ENCODE peak calls at places on chromosome 4, in four cellular contexts. G is CD4-positive, alpha-beta memory T cell; P is pancreas; V is cardiac muscle cell. I is an unnamed sample.

GRCh38 chr4:159516556-159516955 is 413.7 kb downstream of the RAPGEF2 start:
- DNase-seq in V (no peak), G (no peak), P (no peak), I (no peak)

GRCh38 chr4:123398803-123399637 is 2.4 kb downstream of the SPRY1 start:
- DNase-seq in G (peak; percentile 53), V (peak; percentile 71), P (peak; percentile 79), I (peak; percentile 69)

GRCh38 chr4:17681921-17682566 is 67.6 kb downstream of the MED28 start:
- DNase-seq in G (no peak), P (no peak), V (no peak), I (no peak)

GRCh38 chr4:53040459-53040815 is 178.3 kb downstream of the RASL11B start:
- DNase-seq in V (no peak), G (no peak), P (no peak), I (no peak)

GRCh38 chr4:84366932-84367331 is 132.2 kb downstream of the NKX6-1 start:
- DNase-seq in V (no peak), G (no peak), P (no peak), I (no peak)

GRCh38 chr4:188032170-188032569 is 36.6 kb downstream of the ZFP42 start:
- DNase-seq in G (no peak), V (no peak), P (no peak), I (no peak)

GRCh38 chr4:143389543-143390195 is 53.0 kb downstream of the GAB1 start:
- DNase-seq in V (no peak), P (no peak), G (no peak), I (no peak)

GRCh38 chr4:78684196-78685079 is 91.7 kb upstream of the BMP2K start:
- DNase-seq in V (no peak), P (no peak), G (no peak), I (no peak)

DNA sequence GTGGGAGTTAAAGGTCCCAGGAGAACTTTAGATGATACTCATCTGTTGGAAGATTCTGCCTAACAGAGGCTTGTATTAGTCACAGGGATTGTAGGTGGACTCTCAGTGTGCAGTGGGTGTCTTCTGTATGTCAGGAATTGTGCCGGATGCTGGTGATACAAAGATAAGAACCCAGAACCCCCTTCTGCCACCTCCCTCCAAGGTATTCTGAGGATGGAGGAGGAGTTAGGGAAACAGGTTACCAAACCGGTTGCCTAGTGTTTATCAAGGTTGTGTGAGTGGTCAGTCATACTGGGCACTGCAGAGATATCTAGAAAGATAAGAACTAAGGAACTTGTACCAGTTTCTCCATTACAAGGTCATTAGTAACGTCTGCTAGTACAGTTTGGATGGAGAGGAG is 61.6 kb downstream of the PTTG2 start:
- DNase-seq in G (no peak), P (no peak), V (no peak), I (no peak)
- H3K4me1 ChIP-seq in G (no peaks in the 10 kb centered on the region), P (peaks cover 9% of the 10 kb centered on the region), V (peaks cover 30% of the 10 kb centered on the region), I (no peaks in the 10 kb centered on the region)

GRCh38 chr4:1783011-1783410 is 10.1 kb upstream of the FGFR3 start:
- DNase-seq in G (no peak), P (no peak), V (no peak), I (no peak)

GRCh38 chr4:1784789-1785591 is 8.1 kb upstream of the FGFR3 start:
- DNase-seq in P (no peak), G (no peak), V (peak; percentile 88), I (no peak)

GRCh38 chr4:1785592-1785991 is 7.5 kb upstream of the FGFR3 start:
- DNase-seq in G (no peak), V (no peak), P (no peak), I (no peak)

GRCh38 chr4:1784395-1784788 is 8.7 kb upstream of the FGFR3 start:
- DNase-seq in G (no peak), P (no peak), V (no peak), I (no peak)

GRCh38 chr4:1783970-1784369 is 9.1 kb upstream of the FGFR3 start:
- DNase-seq in P (no peak), V (no peak), G (no peak), I (no peak)
- H3K4me1 ChIP-seq in P (no peaks in the 10 kb centered on the region), V (peaks cover 39% of the 10 kb centered on the region), G (no peaks in the 10 kb centered on the region), I (no peaks in the 10 kb centered on the region)

DNA sequence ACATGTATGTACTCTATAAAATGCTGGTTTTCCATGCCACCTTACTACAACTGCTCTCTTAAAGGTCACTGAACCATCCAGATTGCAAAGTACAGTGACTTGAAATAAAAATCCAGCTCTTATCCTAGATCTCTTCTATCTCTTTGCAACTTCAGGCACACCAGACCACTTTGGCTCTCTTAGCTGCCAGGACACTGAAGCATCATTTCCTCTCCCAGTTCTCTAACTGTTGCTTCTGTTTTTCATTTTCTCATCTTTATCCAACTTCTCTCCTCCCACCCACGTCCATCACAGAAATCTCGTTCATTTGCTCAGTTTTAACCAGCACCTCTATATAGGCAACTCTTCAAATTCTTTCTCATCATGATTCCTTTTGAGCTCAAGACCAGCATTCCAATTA is 74.3 kb downstream of the METTL14 start:
- DNase-seq in G (no peak), V (no peak), P (no peak), I (no peak)
- H3K4me1 ChIP-seq in G (no peaks in the 10 kb centered on the region), V (no peaks in the 10 kb centered on the region), P (peaks cover 32% of the 10 kb centered on the region), I (peaks cover 5% of the 10 kb centered on the region)

GRCh38 chr4:105133976-105134375 is 12.7 kb upstream of the TET2 start:
- DNase-seq in G (no peak), P (no peak), V (no peak), I (no peak)
- H3K4me1 ChIP-seq in G (no peaks in the 10 kb centered on the region), P (no peaks in the 10 kb centered on the region), V (peaks cover 8% of the 10 kb centered on the region), I (no peaks in the 10 kb centered on the region)

GRCh38 chr4:1868293-1868692 is 2.9 kb upstream of the NSD2 start:
- DNase-seq in G (no peak), P (peak; percentile 3), V (no peak), I (peak; percentile 72)
- H3K4me1 ChIP-seq in G (peaks cover 21% of the 10 kb centered on the region), P (peaks cover 30% of the 10 kb centered on the region), V (peaks cover 21% of the 10 kb centered on the region), I (peaks cover 12% of the 10 kb centered on the region)

GRCh38 chr4:98645527-98645926 is 12.9 kb downstream of the TSPAN5 start:
- DNase-seq in P (no peak), G (no peak), V (no peak), I (no peak)
- H3K4me1 ChIP-seq in P (peaks cover 7% of the 10 kb centered on the region), G (peaks cover 52% of the 10 kb centered on the region), V (no peaks in the 10 kb centered on the region), I (no peaks in the 10 kb centered on the region)

GRCh38 chr4:26866781-26867180 is 6.1 kb downstream of the STIM2 start:
- DNase-seq in V (no peak), G (no peak), P (no peak), I (no peak)
- H3K4me1 ChIP-seq in V (peaks cover 58% of the 10 kb centered on the region), G (peaks cover 82% of the 10 kb centered on the region), P (peaks cover 35% of the 10 kb centered on the region), I (peaks cover 55% of the 10 kb centered on the region)

GRCh38 chr4:168853770-168854169 is 156.3 kb downstream of the CBR4 start:
- DNase-seq in V (no peak), P (no peak), G (no peak), I (no peak)

GRCh38 chr4:168850016-168850415 is 160.0 kb downstream of the CBR4 start:
- DNase-seq in G (no peak), V (no peak), P (no peak), I (no peak)

GRCh38 chr4:168854216-168854921 is 155.7 kb downstream of the CBR4 start:
- DNase-seq in G (no peak), P (no peak), V (peak; percentile 24), I (no peak)

GRCh38 chr4:168852933-168853713 is 156.9 kb downstream of the CBR4 start:
- DNase-seq in V (no peak), P (no peak), G (no peak), I (no peak)

GRCh38 chr4:168852387-168852786 is 157.7 kb downstream of the CBR4 start:
- DNase-seq in P (no peak), G (no peak), V (no peak), I (no peak)
- H3K4me1 ChIP-seq in P (peaks cover 3% of the 10 kb centered on the region), G (no peaks in the 10 kb centered on the region), V (peaks cover 38% of the 10 kb centered on the region), I (peaks cover 20% of the 10 kb centered on the region)